ENCODE peak calls at places on chromosomes 12 and 14, in five cellular contexts. A is astrocyte of the spinal cord, L is omental fat pad, N is pancreas, D is HFF-Myc. Z is an unnamed sample.

GRCh38 chr12:43847427-43847826 is 11.5 kb downstream of the TMEM117 start:
- DNase-seq in L (no peak), A (peak), N (no peak), D (no peak), Z (no peak)

GRCh38 chr12:82414926-82415325 is 56.6 kb downstream of the METTL25 start:
- DNase-seq in L (no peak), N (no peak), A (peak), D (no peak), Z (no peak)

GRCh38 chr12:106551410-106551809 is 31.4 kb upstream of the RFX4 start:
- DNase-seq in L (no peak), N (no peak), D (no peak), A (no peak), Z (no peak)

GRCh38 chr14:65880507-65880906 is 468.0 kb downstream of the FUT8 start:
- DNase-seq in L (no peak), A (no peak), N (no peak), D (no peak), Z (no peak)

GRCh38 chr14:90111895-90112534 is 50.2 kb downstream of the KCNK13 start:
- DNase-seq in A (peak), L (no peak), D (no peak), N (no peak), Z (no peak)

GRCh38 chr14:34649344-34649743 is 19.4 kb upstream of the SNX6 start:
- DNase-seq in L (no peak), N (no peak), A (peak), D (peak), Z (no peak)

GRCh38 chr12:109951136-109951535 is 45.0 kb downstream of the GIT2 start:
- DNase-seq in N (no peak), L (no peak), D (no peak), A (peak), Z (no peak)

GRCh38 chr12:115383668-115384067 is 699.7 kb upstream of the TBX3 start:
- DNase-seq in A (peak), N (no peak), D (no peak), L (no peak), Z (no peak)

GRCh38 chr12:71551529-71551928 is 111.9 kb downstream of the LGR5 start:
- DNase-seq in N (no peak), D (no peak), L (no peak), A (peak), Z (no peak)

GRCh38 chr14:55913324-55914035 is 204.7 kb upstream of the PELI2 start:
- DNase-seq in D (no peak), A (peak), N (no peak), L (no peak), Z (no peak)

GRCh38 chr14:60684203-60684602 is 34.9 kb upstream of the SIX1 start:
- DNase-seq in N (no peak), D (no peak), A (no peak), L (no peak), Z (no peak)

GRCh38 chr12:21962236-21962635 is 21.0 kb upstream of the ABCC9 start:
- DNase-seq in A (no peak), N (no peak), L (no peak), D (no peak), Z (no peak)

GRCh38 chr14:92352158-92352985 is 29.4 kb downstream of the SLC24A4 start:
- DNase-seq in L (no peak), D (no peak), A (no peak), N (no peak), Z (no peak)

GRCh38 chr14:39015964-39016577 is 87.0 kb downstream of the SEC23A start:
- DNase-seq in L (no peak), N (no peak), A (no peak), D (no peak), Z (no peak)

GRCh38 chr12:28313631-28314030 is 123.4 kb downstream of the CCDC91 start:
- DNase-seq in N (no peak), L (no peak), A (peak), D (peak), Z (no peak)

GRCh38 chr12:80059875-80060274 is 39.5 kb upstream of the OTOGL start:
- DNase-seq in N (no peak), D (no peak), A (no peak), L (no peak), Z (no peak)

GRCh38 chr12:107144990-107145389 is 51.6 kb upstream of the CRY1 start:
- DNase-seq in L (no peak), D (no peak), A (no peak), N (no peak), Z (no peak)

GRCh38 chr12:62861586-62861985 is 73.4 kb downstream of the PPM1H start:
- DNase-seq in A (no peak), N (no peak), L (no peak), D (no peak), Z (no peak)

GRCh38 chr14:45112886-45113772 is 21.2 kb downstream of the FKBP3 start:
- DNase-seq in A (no peak), D (no peak), N (no peak), L (no peak), Z (no peak)

GRCh38 chr12:8948711-8949524 is 527 bp downstream of the M6PR start:
- DNase-seq in N (no peak), A (peak), L (no peak), D (no peak), Z (peak)

GRCh38 chr14:85463512-85463911 is 66.4 kb upstream of the FLRT2 start:
- DNase-seq in D (no peak), N (no peak), A (no peak), L (no peak), Z (no peak)

GRCh38 chr14:64823305-64823985 is 56.3 kb downstream of the SPTB start:
- DNase-seq in D (peak), A (peak), N (peak), L (peak), Z (peak)

GRCh38 chr12:29427964-29428363 is 47.0 kb upstream of the ERGIC2 start:
- DNase-seq in D (no peak), N (no peak), A (no peak), L (no peak), Z (no peak)
- TF ChIP-seq CTCF in D (no peak), N (no peak), A (no peak), L (no peak), Z (no peak)

DNA sequence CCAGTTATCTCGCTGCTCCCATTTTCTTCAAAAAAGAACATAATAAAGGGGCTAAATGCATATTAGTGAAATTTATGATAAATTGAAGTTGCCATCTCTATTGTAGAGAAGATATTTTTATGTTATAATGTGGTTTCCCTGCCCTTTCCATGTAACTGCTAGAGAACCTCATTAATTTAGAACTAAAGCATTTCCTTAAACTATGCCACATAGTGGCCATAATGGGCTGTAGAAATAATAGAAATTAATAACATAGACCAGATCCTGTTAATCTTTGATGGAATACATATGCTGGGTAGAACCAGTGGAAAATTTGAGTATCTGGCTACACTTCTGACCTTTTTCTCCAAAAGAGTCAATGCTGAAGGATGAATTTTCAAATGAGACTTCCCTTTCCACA is 376.7 kb downstream of the PDZRN4 start:
- DNase-seq in L (no peak), N (no peak), A (no peak), D (no peak), Z (no peak)
- TF ChIP-seq CTCF in L (no peak), N (no peak), A (no peak), D (no peak), Z (no peak)

DNA sequence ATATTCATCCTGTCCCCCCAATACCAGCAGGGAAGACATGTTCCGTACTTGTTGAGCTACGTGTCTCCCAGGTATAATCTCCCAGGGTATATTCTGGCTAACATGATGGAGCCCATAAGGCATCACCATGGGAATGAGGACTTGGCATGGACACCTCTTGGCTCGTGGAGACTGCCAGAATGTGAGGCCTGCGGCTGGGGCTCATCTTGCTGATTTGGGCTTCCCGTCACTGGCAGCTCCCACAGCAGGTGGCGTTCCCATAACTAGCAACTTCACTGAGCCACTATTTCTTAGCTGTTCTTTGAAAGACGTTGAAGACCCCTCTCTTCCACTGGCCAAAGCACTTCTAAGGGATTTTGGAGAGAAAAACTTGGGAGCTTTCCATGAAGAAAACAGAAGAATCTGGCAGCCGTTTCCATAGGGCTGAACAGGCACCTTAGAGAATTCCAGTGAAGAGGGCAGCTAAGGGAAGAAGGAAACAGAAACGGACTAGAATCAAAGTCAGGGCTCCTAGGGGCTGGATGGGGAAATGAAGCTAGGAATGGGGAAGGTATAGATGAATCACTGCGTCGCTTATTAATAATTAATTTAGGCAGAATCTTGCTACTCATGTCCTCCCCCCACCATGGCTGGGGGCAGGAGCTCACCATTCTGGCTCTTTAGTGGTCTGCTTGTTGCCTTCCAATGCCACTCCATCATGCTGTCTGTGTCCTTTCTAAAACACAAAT is 39.7 kb upstream of the FOS start:
- DNase-seq in N (no peak), D (no peak), L (no peak), A (peak), Z (no peak)
- TF ChIP-seq CTCF in N (no peak), D (no peak), L (no peak), A (no peak), Z (no peak)

GRCh38 chr12:2051700-2052625 is 824 bp upstream of the CACNA1C start:
- DNase-seq in N (no peak), L (no peak), A (no peak), D (no peak), Z (no peak)
- TF ChIP-seq CTCF in N (no peak), L (no peak), A (no peak), D (no peak), Z (no peak)

GRCh38 chr12:112420740-112421139 is 2.0 kb downstream of the PTPN11 start:
- DNase-seq in D (no peak), N (no peak), L (no peak), A (no peak), Z (no peak)

GRCh38 chr12:112421363-112421762 is 2.6 kb downstream of the PTPN11 start:
- DNase-seq in A (no peak), L (no peak), N (no peak), D (no peak), Z (no peak)

GRCh38 chr12:112418248-112418595 is 525 bp upstream of the PTPN11 start:
- DNase-seq in A (no peak), L (no peak), N (no peak), D (no peak), Z (no peak)

GRCh38 chr12:112419269-112420133 is 754 bp downstream of the PTPN11 start:
- DNase-seq in N (peak), D (no peak), L (peak), A (peak), Z (no peak)

GRCh38 chr12:112418596-112419268 is at the start of gene PTPN11:
- DNase-seq in D (no peak), A (peak), L (peak), N (peak), Z (peak)
- TF ChIP-seq CTCF in D (peak), A (peak), L (no peak), N (no peak), Z (no peak)

GRCh38 chr12:13208533-13209278 is 12.2 kb downstream of the EMP1 start:
- DNase-seq in D (no peak), N (no peak), A (no peak), L (no peak), Z (no peak)
- TF ChIP-seq CTCF in D (peak), N (no peak), A (peak), L (no peak), Z (no peak)

DNA sequence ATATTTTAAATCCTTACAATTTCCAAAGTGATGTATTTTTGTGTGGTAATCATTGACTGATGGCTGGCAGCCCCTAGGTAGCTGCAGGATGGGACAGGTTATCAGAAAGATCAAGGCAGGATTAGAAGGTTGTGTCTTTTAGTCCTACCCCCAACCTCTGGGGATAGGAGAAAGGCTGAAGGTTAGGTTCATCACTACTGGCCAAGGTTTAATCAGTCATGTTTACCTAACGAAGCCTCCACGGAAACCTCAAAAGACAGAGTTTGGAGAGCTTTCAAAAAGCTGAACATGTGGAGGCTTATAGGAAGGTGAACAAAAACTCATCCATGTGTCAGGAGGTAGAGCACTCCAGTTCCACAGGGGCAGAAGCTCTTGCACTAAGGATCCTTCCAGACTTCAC is 77.5 kb upstream of the CD163 start:
- DNase-seq in A (no peak), L (no peak), D (no peak), N (no peak), Z (no peak)
- TF ChIP-seq CTCF in A (no peak), L (no peak), D (no peak), N (no peak), Z (no peak)

GRCh38 chr14:105470812-105471771 is 3.5 kb upstream of the CRIP2 start:
- DNase-seq in D (no peak), A (peak), L (no peak), N (no peak), Z (no peak)
- TF ChIP-seq CTCF in D (no peak), A (peak), L (no peak), N (no peak), Z (no peak)

DNA sequence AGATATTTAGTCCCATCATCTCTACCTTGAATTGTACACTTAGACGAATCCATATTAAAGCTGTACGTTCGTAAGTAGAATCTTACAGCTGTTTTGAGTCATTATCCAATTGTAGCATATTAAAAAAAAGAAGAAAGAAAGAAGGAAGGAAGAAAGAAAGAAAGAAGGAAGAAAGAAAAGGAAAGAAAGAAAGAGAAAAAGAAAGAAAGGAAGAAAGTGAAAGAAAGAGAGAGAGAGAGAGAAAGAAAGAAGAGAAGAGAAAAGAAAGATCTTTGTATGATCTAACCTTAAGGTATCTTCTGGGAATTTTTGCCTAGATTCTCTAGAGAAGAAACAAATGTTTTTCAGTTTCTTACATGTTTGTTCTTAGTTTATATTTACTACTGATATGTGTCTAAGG is 2.5 kb downstream of the DCN start:
- DNase-seq in N (no peak), A (peak), L (no peak), D (no peak), Z (no peak)
- TF ChIP-seq CTCF in N (no peak), A (no peak), L (no peak), D (no peak), Z (no peak)

DNA sequence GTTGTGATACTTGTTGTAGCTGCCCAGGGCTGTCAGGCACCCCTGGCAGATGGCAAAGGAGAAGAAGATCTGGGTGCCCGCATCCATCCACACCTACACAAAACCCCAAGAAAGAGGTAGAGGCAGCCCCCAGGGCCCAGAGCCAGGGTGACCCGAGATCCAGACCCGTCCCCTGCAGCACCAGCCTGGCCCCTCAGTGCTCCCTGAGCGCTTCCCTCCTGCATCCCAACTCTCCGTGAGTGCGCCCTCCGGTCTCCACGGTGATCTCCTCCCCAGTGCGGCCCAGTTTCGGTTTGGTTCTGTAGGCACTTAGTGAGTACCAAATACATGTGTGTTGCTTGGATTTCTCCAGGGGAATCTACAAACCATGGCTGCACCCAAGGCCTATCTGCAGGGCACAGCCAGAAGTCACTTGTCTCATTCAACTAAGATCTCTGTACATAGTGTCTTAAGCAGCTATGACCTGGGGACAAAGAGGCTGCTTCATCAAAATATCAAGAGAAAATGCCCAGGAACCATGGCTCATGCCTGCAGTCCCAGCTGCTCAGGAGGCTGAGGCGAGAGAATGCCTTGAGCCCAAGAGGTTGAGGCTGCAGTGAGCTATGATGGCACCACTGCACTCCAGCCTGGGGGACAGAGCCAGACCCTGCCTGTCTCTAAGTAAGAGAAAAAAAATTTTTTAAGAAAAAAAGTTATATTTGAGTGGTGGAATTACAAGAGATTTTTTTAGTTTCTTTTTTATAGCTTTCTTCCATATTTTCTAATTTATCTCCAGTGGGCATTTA is 15.9 kb downstream of the SLC6A12 start:
- DNase-seq in A (no peak), L (no peak), D (no peak), N (no peak), Z (no peak)
- TF ChIP-seq CTCF in A (no peak), L (no peak), D (no peak), N (no peak), Z (no peak)

Z was measured in activated B cell treated with CpG ODN at 0.5 μM for 24 hours.